ENCODE peak calls at places on chromosomes 2 and 18, in ten cellular contexts. One of them, this sample, is unnamed.

GRCh38 chr18:54946149-54946581 is 13.1 kb downstream of the CCDC68 start:
- DNase-seq in GM20000: peak
- DNase-seq in heart right ventricle: peak
- DNase-seq in bronchial epithelial cell: peak
- DNase-seq in mesothelial cell of epicardium: no peak
- DNase-seq in OCI-LY7: no peak
- DNase-seq in transverse colon: peak
- DNase-seq in CD8-positive, alpha-beta T cell: no peak
- DNase-seq in foreskin fibroblast: no peak
- DNase-seq in HCT116: peak
- DNase-seq in this sample: no peak

GRCh38 chr2:192267484-192267883 is 72.8 kb upstream of the TMEFF2 start:
- DNase-seq in GM20000: no peak
- DNase-seq in heart right ventricle: no peak
- DNase-seq in bronchial epithelial cell: peak
- DNase-seq in mesothelial cell of epicardium: no peak
- DNase-seq in OCI-LY7: no peak
- DNase-seq in transverse colon: no peak
- DNase-seq in CD8-positive, alpha-beta T cell: no peak
- DNase-seq in foreskin fibroblast: peak
- DNase-seq in HCT116: no peak
- DNase-seq in this sample: no peak

GRCh38 chr2:215358312-215358845 is 46.5 kb downstream of the ATIC start:
- DNase-seq in GM20000: no peak
- DNase-seq in heart right ventricle: no peak
- DNase-seq in bronchial epithelial cell: no peak
- DNase-seq in mesothelial cell of epicardium: no peak
- DNase-seq in OCI-LY7: no peak
- DNase-seq in transverse colon: no peak
- DNase-seq in CD8-positive, alpha-beta T cell: no peak
- DNase-seq in foreskin fibroblast: no peak
- DNase-seq in HCT116: no peak
- DNase-seq in this sample: no peak

GRCh38 chr2:46181789-46182530 is 115.2 kb upstream of the EPAS1 start:
- DNase-seq in GM20000: no peak
- DNase-seq in heart right ventricle: no peak
- DNase-seq in bronchial epithelial cell: no peak
- DNase-seq in mesothelial cell of epicardium: no peak
- DNase-seq in OCI-LY7: no peak
- DNase-seq in transverse colon: no peak
- DNase-seq in CD8-positive, alpha-beta T cell: no peak
- DNase-seq in foreskin fibroblast: no peak
- DNase-seq in HCT116: no peak
- DNase-seq in this sample: no peak

GRCh38 chr2:171963198-171963597 is 36.6 kb upstream of the METAP1D start:
- DNase-seq in GM20000: no peak
- DNase-seq in heart right ventricle: no peak
- DNase-seq in bronchial epithelial cell: no peak
- DNase-seq in mesothelial cell of epicardium: no peak
- DNase-seq in OCI-LY7: no peak
- DNase-seq in transverse colon: no peak
- DNase-seq in CD8-positive, alpha-beta T cell: no peak
- DNase-seq in foreskin fibroblast: no peak
- DNase-seq in HCT116: no peak
- DNase-seq in this sample: no peak

GRCh38 chr18:36309436-36310391 is 12.2 kb downstream of the FHOD3 start:
- DNase-seq in GM20000: no peak
- DNase-seq in heart right ventricle: no peak
- DNase-seq in bronchial epithelial cell: peak
- DNase-seq in mesothelial cell of epicardium: no peak
- DNase-seq in OCI-LY7: no peak
- DNase-seq in transverse colon: no peak
- DNase-seq in CD8-positive, alpha-beta T cell: no peak
- DNase-seq in foreskin fibroblast: peak
- DNase-seq in HCT116: peak
- DNase-seq in this sample: no peak

GRCh38 chr2:46562451-46562841 is 83.1 kb downstream of the TMEM247 start:
- DNase-seq in GM20000: no peak
- DNase-seq in heart right ventricle: no peak
- DNase-seq in bronchial epithelial cell: no peak
- DNase-seq in mesothelial cell of epicardium: no peak
- DNase-seq in OCI-LY7: no peak
- DNase-seq in transverse colon: no peak
- DNase-seq in CD8-positive, alpha-beta T cell: no peak
- DNase-seq in foreskin fibroblast: no peak
- DNase-seq in HCT116: no peak
- DNase-seq in this sample: no peak

GRCh38 chr2:82636411-82637020 is 1822.6 kb downstream of the SUCLG1 start:
- DNase-seq in GM20000: no peak
- DNase-seq in heart right ventricle: no peak
- DNase-seq in bronchial epithelial cell: peak
- DNase-seq in mesothelial cell of epicardium: no peak
- DNase-seq in OCI-LY7: no peak
- DNase-seq in transverse colon: no peak
- DNase-seq in CD8-positive, alpha-beta T cell: no peak
- DNase-seq in foreskin fibroblast: peak
- DNase-seq in HCT116: no peak
- DNase-seq in this sample: no peak

GRCh38 chr18:48815581-48816324 is 135.0 kb downstream of the SMAD7 start:
- DNase-seq in GM20000: no peak
- DNase-seq in heart right ventricle: no peak
- DNase-seq in bronchial epithelial cell: no peak
- DNase-seq in mesothelial cell of epicardium: no peak
- DNase-seq in OCI-LY7: no peak
- DNase-seq in transverse colon: peak
- DNase-seq in CD8-positive, alpha-beta T cell: no peak
- DNase-seq in foreskin fibroblast: no peak
- DNase-seq in HCT116: no peak
- DNase-seq in this sample: no peak

GRCh38 chr2:164954954-164955701 is at the start of gene SLC38A11:
- DNase-seq in GM20000: no peak
- DNase-seq in heart right ventricle: peak
- DNase-seq in bronchial epithelial cell: no peak
- DNase-seq in mesothelial cell of epicardium: no peak
- DNase-seq in OCI-LY7: no peak
- DNase-seq in transverse colon: peak
- DNase-seq in CD8-positive, alpha-beta T cell: no peak
- DNase-seq in foreskin fibroblast: no peak
- DNase-seq in HCT116: no peak
- DNase-seq in this sample: no peak
- TF ChIP-seq CTCF in GM20000: no peak
- TF ChIP-seq CTCF in heart right ventricle: no peak
- TF ChIP-seq CTCF in bronchial epithelial cell: peak
- TF ChIP-seq CTCF in mesothelial cell of epicardium: no peak
- TF ChIP-seq CTCF in OCI-LY7: no peak
- TF ChIP-seq CTCF in transverse colon: no peak
- TF ChIP-seq CTCF in CD8-positive, alpha-beta T cell: no peak
- TF ChIP-seq CTCF in foreskin fibroblast: no peak
- TF ChIP-seq CTCF in HCT116: no peak
- TF ChIP-seq CTCF in this sample: no peak

GRCh38 chr2:159206736-159207380 is 79.6 kb downstream of the WDSUB1 start:
- DNase-seq in GM20000: no peak
- DNase-seq in heart right ventricle: no peak
- DNase-seq in bronchial epithelial cell: no peak
- DNase-seq in mesothelial cell of epicardium: no peak
- DNase-seq in OCI-LY7: no peak
- DNase-seq in transverse colon: no peak
- DNase-seq in CD8-positive, alpha-beta T cell: no peak
- DNase-seq in foreskin fibroblast: no peak
- DNase-seq in HCT116: no peak
- DNase-seq in this sample: no peak

GRCh38 chr2:159204381-159204780 is 82.1 kb downstream of the WDSUB1 start:
- DNase-seq in GM20000: no peak
- DNase-seq in heart right ventricle: no peak
- DNase-seq in bronchial epithelial cell: no peak
- DNase-seq in mesothelial cell of epicardium: no peak
- DNase-seq in OCI-LY7: no peak
- DNase-seq in transverse colon: no peak
- DNase-seq in CD8-positive, alpha-beta T cell: no peak
- DNase-seq in foreskin fibroblast: no peak
- DNase-seq in HCT116: no peak
- DNase-seq in this sample: no peak

GRCh38 chr2:159211447-159212396 is 74.8 kb downstream of the WDSUB1 start:
- DNase-seq in GM20000: no peak
- DNase-seq in heart right ventricle: no peak
- DNase-seq in bronchial epithelial cell: no peak
- DNase-seq in mesothelial cell of epicardium: no peak
- DNase-seq in OCI-LY7: no peak
- DNase-seq in transverse colon: no peak
- DNase-seq in CD8-positive, alpha-beta T cell: no peak
- DNase-seq in foreskin fibroblast: no peak
- DNase-seq in HCT116: no peak
- DNase-seq in this sample: no peak

GRCh38 chr2:159209341-159210306 is 76.9 kb downstream of the WDSUB1 start:
- DNase-seq in GM20000: no peak
- DNase-seq in heart right ventricle: no peak
- DNase-seq in bronchial epithelial cell: no peak
- DNase-seq in mesothelial cell of epicardium: no peak
- DNase-seq in OCI-LY7: no peak
- DNase-seq in transverse colon: peak
- DNase-seq in CD8-positive, alpha-beta T cell: peak
- DNase-seq in foreskin fibroblast: no peak
- DNase-seq in HCT116: no peak
- DNase-seq in this sample: no peak

DNA sequence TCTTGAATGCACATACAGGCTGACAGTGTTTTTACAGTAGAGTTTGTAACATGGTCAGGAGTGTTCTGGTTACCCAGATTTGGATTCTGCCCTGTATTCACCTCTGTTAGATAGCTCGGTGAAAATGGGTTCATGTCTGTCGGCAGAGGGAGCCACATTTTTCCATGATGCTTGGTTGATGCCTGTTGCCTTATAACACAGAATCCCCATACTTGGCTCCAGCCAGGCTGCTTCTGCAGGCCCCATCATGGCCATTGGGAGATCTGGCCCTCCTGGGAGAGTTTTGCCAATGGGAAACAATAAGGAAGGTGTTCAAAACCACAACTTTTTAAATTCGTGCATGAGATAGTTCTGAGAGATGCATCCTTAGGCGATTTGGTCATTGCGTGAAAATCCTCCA is 78.1 kb downstream of the WDSUB1 start:
- DNase-seq in GM20000: no peak
- DNase-seq in heart right ventricle: no peak
- DNase-seq in bronchial epithelial cell: no peak
- DNase-seq in mesothelial cell of epicardium: no peak
- DNase-seq in OCI-LY7: peak
- DNase-seq in transverse colon: no peak
- DNase-seq in CD8-positive, alpha-beta T cell: no peak
- DNase-seq in foreskin fibroblast: no peak
- DNase-seq in HCT116: no peak
- DNase-seq in this sample: no peak
- TF ChIP-seq CTCF in GM20000: no peak
- TF ChIP-seq CTCF in heart right ventricle: no peak
- TF ChIP-seq CTCF in bronchial epithelial cell: no peak
- TF ChIP-seq CTCF in mesothelial cell of epicardium: no peak
- TF ChIP-seq CTCF in OCI-LY7: peak
- TF ChIP-seq CTCF in transverse colon: no peak
- TF ChIP-seq CTCF in CD8-positive, alpha-beta T cell: no peak
- TF ChIP-seq CTCF in foreskin fibroblast: no peak
- TF ChIP-seq CTCF in HCT116: no peak
- TF ChIP-seq CTCF in this sample: no peak

GRCh38 chr2:143710879-143711278 is 581.7 kb downstream of the ARHGAP15 start:
- DNase-seq in GM20000: no peak
- DNase-seq in heart right ventricle: no peak
- DNase-seq in bronchial epithelial cell: no peak
- DNase-seq in mesothelial cell of epicardium: no peak
- DNase-seq in OCI-LY7: no peak
- DNase-seq in transverse colon: no peak
- DNase-seq in CD8-positive, alpha-beta T cell: no peak
- DNase-seq in foreskin fibroblast: no peak
- DNase-seq in HCT116: no peak
- DNase-seq in this sample: no peak
- TF ChIP-seq CTCF in GM20000: no peak
- TF ChIP-seq CTCF in heart right ventricle: no peak
- TF ChIP-seq CTCF in bronchial epithelial cell: no peak
- TF ChIP-seq CTCF in mesothelial cell of epicardium: no peak
- TF ChIP-seq CTCF in OCI-LY7: no peak
- TF ChIP-seq CTCF in transverse colon: no peak
- TF ChIP-seq CTCF in CD8-positive, alpha-beta T cell: no peak
- TF ChIP-seq CTCF in foreskin fibroblast: no peak
- TF ChIP-seq CTCF in HCT116: no peak
- TF ChIP-seq CTCF in this sample: no peak

GRCh38 chr2:128589681-128590080 is 271.0 kb upstream of the HS6ST1 start:
- DNase-seq in GM20000: no peak
- DNase-seq in heart right ventricle: no peak
- DNase-seq in bronchial epithelial cell: no peak
- DNase-seq in mesothelial cell of epicardium: no peak
- DNase-seq in OCI-LY7: no peak
- DNase-seq in transverse colon: no peak
- DNase-seq in CD8-positive, alpha-beta T cell: no peak
- DNase-seq in foreskin fibroblast: no peak
- DNase-seq in HCT116: no peak
- DNase-seq in this sample: no peak
- TF ChIP-seq CTCF in GM20000: no peak
- TF ChIP-seq CTCF in heart right ventricle: no peak
- TF ChIP-seq CTCF in bronchial epithelial cell: no peak
- TF ChIP-seq CTCF in mesothelial cell of epicardium: no peak
- TF ChIP-seq CTCF in OCI-LY7: no peak
- TF ChIP-seq CTCF in transverse colon: no peak
- TF ChIP-seq CTCF in CD8-positive, alpha-beta T cell: no peak
- TF ChIP-seq CTCF in foreskin fibroblast: no peak
- TF ChIP-seq CTCF in HCT116: no peak
- TF ChIP-seq CTCF in this sample: no peak